ENCODE peak calls at places on chromosome 6, in eight cellular contexts. One of them, this sample, is unnamed.
A peak's percentile ranks its signal among the peaks of the same experiment; 100 is the strongest.

GRCh38 chr6:1363729-1364572 is 25.4 kb upstream of the FOXF2 start:
- DNase-seq in astrocyte of the hippocampus: no peak
- DNase-seq in substantia nigra: no peak
- DNase-seq in stimulated activated CD8-positive, alpha-beta memory T cell treated with anti-CD3 and anti-CD28 coated beads, Interleukin-15, amount 100 ng/mL, for 4 hours: no peak
- DNase-seq in dermis microvascular lymphatic vessel endothelial cell: no peak
- DNase-seq in NCI-H446: no peak
- DNase-seq in iris pigment epithelial cell: peak; percentile 34
- DNase-seq in head of caudate nucleus: no peak
- DNase-seq in this sample: no peak

GRCh38 chr6:41547799-41548097 is 1.6 kb downstream of the FOXP4 start:
- DNase-seq in head of caudate nucleus: no peak
- DNase-seq in substantia nigra: no peak
- DNase-seq in iris pigment epithelial cell: no peak
- DNase-seq in dermis microvascular lymphatic vessel endothelial cell: no peak
- DNase-seq in astrocyte of the hippocampus: no peak
- DNase-seq in stimulated activated CD8-positive, alpha-beta memory T cell treated with anti-CD3 and anti-CD28 coated beads, Interleukin-15, amount 100 ng/mL, for 4 hours: no peak
- DNase-seq in NCI-H446: no peak
- DNase-seq in this sample: no peak

GRCh38 chr6:11605507-11605905 is 68.0 kb downstream of the TMEM170B start:
- DNase-seq in astrocyte of the hippocampus: peak; percentile 30
- DNase-seq in substantia nigra: no peak
- DNase-seq in iris pigment epithelial cell: no peak
- DNase-seq in head of caudate nucleus: no peak
- DNase-seq in NCI-H446: no peak
- DNase-seq in dermis microvascular lymphatic vessel endothelial cell: no peak
- DNase-seq in stimulated activated CD8-positive, alpha-beta memory T cell treated with anti-CD3 and anti-CD28 coated beads, Interleukin-15, amount 100 ng/mL, for 4 hours: no peak
- DNase-seq in this sample: no peak

GRCh38 chr6:159979136-159979874 is 10.4 kb downstream of the IGF2R start:
- DNase-seq in substantia nigra: no peak
- DNase-seq in astrocyte of the hippocampus: peak; percentile 85
- DNase-seq in dermis microvascular lymphatic vessel endothelial cell: no peak
- DNase-seq in iris pigment epithelial cell: peak; percentile 41
- DNase-seq in stimulated activated CD8-positive, alpha-beta memory T cell treated with anti-CD3 and anti-CD28 coated beads, Interleukin-15, amount 100 ng/mL, for 4 hours: peak; percentile 55
- DNase-seq in NCI-H446: no peak
- DNase-seq in head of caudate nucleus: peak; percentile 76
- DNase-seq in this sample: no peak

GRCh38 chr6:11366934-11367637 is 134.6 kb upstream of the NEDD9 start:
- DNase-seq in stimulated activated CD8-positive, alpha-beta memory T cell treated with anti-CD3 and anti-CD28 coated beads, Interleukin-15, amount 100 ng/mL, for 4 hours: no peak
- DNase-seq in dermis microvascular lymphatic vessel endothelial cell: no peak
- DNase-seq in NCI-H446: no peak
- DNase-seq in astrocyte of the hippocampus: peak; percentile 45
- DNase-seq in substantia nigra: no peak
- DNase-seq in iris pigment epithelial cell: no peak
- DNase-seq in head of caudate nucleus: no peak
- DNase-seq in this sample: no peak

GRCh38 chr6:75201901-75202672 is 3.8 kb downstream of the COL12A1 start:
- DNase-seq in stimulated activated CD8-positive, alpha-beta memory T cell treated with anti-CD3 and anti-CD28 coated beads, Interleukin-15, amount 100 ng/mL, for 4 hours: no peak
- DNase-seq in NCI-H446: no peak
- DNase-seq in dermis microvascular lymphatic vessel endothelial cell: no peak
- DNase-seq in iris pigment epithelial cell: peak; percentile 36
- DNase-seq in astrocyte of the hippocampus: peak; percentile 60
- DNase-seq in head of caudate nucleus: no peak
- DNase-seq in substantia nigra: no peak
- DNase-seq in this sample: no peak

GRCh38 chr6:21666788-21667681 is 73.5 kb downstream of the SOX4 start:
- DNase-seq in iris pigment epithelial cell: peak; percentile 51
- DNase-seq in head of caudate nucleus: no peak
- DNase-seq in stimulated activated CD8-positive, alpha-beta memory T cell treated with anti-CD3 and anti-CD28 coated beads, Interleukin-15, amount 100 ng/mL, for 4 hours: no peak
- DNase-seq in dermis microvascular lymphatic vessel endothelial cell: no peak
- DNase-seq in astrocyte of the hippocampus: peak; percentile 69
- DNase-seq in NCI-H446: no peak
- DNase-seq in substantia nigra: no peak
- DNase-seq in this sample: no peak

GRCh38 chr6:80637312-80637711 is 530.8 kb downstream of the BCKDHB start:
- DNase-seq in iris pigment epithelial cell: peak; percentile 64
- DNase-seq in stimulated activated CD8-positive, alpha-beta memory T cell treated with anti-CD3 and anti-CD28 coated beads, Interleukin-15, amount 100 ng/mL, for 4 hours: no peak
- DNase-seq in astrocyte of the hippocampus: no peak
- DNase-seq in substantia nigra: no peak
- DNase-seq in NCI-H446: no peak
- DNase-seq in dermis microvascular lymphatic vessel endothelial cell: no peak
- DNase-seq in head of caudate nucleus: no peak
- DNase-seq in this sample: no peak

GRCh38 chr6:67501738-67502137 is 1133.3 kb upstream of the ADGRB3 start:
- DNase-seq in substantia nigra: no peak
- DNase-seq in NCI-H446: no peak
- DNase-seq in iris pigment epithelial cell: peak; percentile 0
- DNase-seq in astrocyte of the hippocampus: no peak
- DNase-seq in head of caudate nucleus: no peak
- DNase-seq in stimulated activated CD8-positive, alpha-beta memory T cell treated with anti-CD3 and anti-CD28 coated beads, Interleukin-15, amount 100 ng/mL, for 4 hours: no peak
- DNase-seq in dermis microvascular lymphatic vessel endothelial cell: no peak
- DNase-seq in this sample: no peak

GRCh38 chr6:93721386-93722048 is 302.2 kb upstream of the EPHA7 start:
- DNase-seq in iris pigment epithelial cell: peak; percentile 49
- DNase-seq in head of caudate nucleus: peak; percentile 6
- DNase-seq in dermis microvascular lymphatic vessel endothelial cell: no peak
- DNase-seq in stimulated activated CD8-positive, alpha-beta memory T cell treated with anti-CD3 and anti-CD28 coated beads, Interleukin-15, amount 100 ng/mL, for 4 hours: no peak
- DNase-seq in astrocyte of the hippocampus: peak; percentile 30
- DNase-seq in NCI-H446: peak; percentile 47
- DNase-seq in substantia nigra: no peak
- DNase-seq in this sample: no peak

GRCh38 chr6:107823047-107823557 is 1.0 kb downstream of the SCML4 start:
- DNase-seq in stimulated activated CD8-positive, alpha-beta memory T cell treated with anti-CD3 and anti-CD28 coated beads, Interleukin-15, amount 100 ng/mL, for 4 hours: peak; percentile 45
- DNase-seq in head of caudate nucleus: no peak
- DNase-seq in iris pigment epithelial cell: no peak
- DNase-seq in substantia nigra: no peak
- DNase-seq in dermis microvascular lymphatic vessel endothelial cell: no peak
- DNase-seq in NCI-H446: no peak
- DNase-seq in astrocyte of the hippocampus: no peak
- DNase-seq in this sample: peak; percentile 24

GRCh38 chr6:158879180-158879579 is 60.0 kb upstream of the EZR start:
- DNase-seq in head of caudate nucleus: no peak
- DNase-seq in NCI-H446: no peak
- DNase-seq in dermis microvascular lymphatic vessel endothelial cell: no peak
- DNase-seq in substantia nigra: no peak
- DNase-seq in astrocyte of the hippocampus: peak; percentile 58
- DNase-seq in stimulated activated CD8-positive, alpha-beta memory T cell treated with anti-CD3 and anti-CD28 coated beads, Interleukin-15, amount 100 ng/mL, for 4 hours: peak; percentile 11
- DNase-seq in iris pigment epithelial cell: peak; percentile 85
- DNase-seq in this sample: no peak

GRCh38 chr6:35036059-35036827 is 104.9 kb downstream of the TCP11 start:
- DNase-seq in NCI-H446: no peak
- DNase-seq in dermis microvascular lymphatic vessel endothelial cell: no peak
- DNase-seq in iris pigment epithelial cell: no peak
- DNase-seq in stimulated activated CD8-positive, alpha-beta memory T cell treated with anti-CD3 and anti-CD28 coated beads, Interleukin-15, amount 100 ng/mL, for 4 hours: no peak
- DNase-seq in head of caudate nucleus: no peak
- DNase-seq in substantia nigra: no peak
- DNase-seq in astrocyte of the hippocampus: no peak
- DNase-seq in this sample: no peak

GRCh38 chr6:158039571-158040050 is 57.9 kb downstream of the SYNJ2 start:
- DNase-seq in stimulated activated CD8-positive, alpha-beta memory T cell treated with anti-CD3 and anti-CD28 coated beads, Interleukin-15, amount 100 ng/mL, for 4 hours: no peak
- DNase-seq in NCI-H446: no peak
- DNase-seq in astrocyte of the hippocampus: peak; percentile 94
- DNase-seq in iris pigment epithelial cell: peak; percentile 64
- DNase-seq in dermis microvascular lymphatic vessel endothelial cell: no peak
- DNase-seq in substantia nigra: no peak
- DNase-seq in head of caudate nucleus: peak; percentile 53
- DNase-seq in this sample: no peak

GRCh38 chr6:119116712-119117281 is 38.3 kb upstream of the FAM184A start:
- DNase-seq in substantia nigra: no peak
- DNase-seq in astrocyte of the hippocampus: no peak
- DNase-seq in stimulated activated CD8-positive, alpha-beta memory T cell treated with anti-CD3 and anti-CD28 coated beads, Interleukin-15, amount 100 ng/mL, for 4 hours: no peak
- DNase-seq in head of caudate nucleus: no peak
- DNase-seq in dermis microvascular lymphatic vessel endothelial cell: peak; percentile 30
- DNase-seq in iris pigment epithelial cell: no peak
- DNase-seq in NCI-H446: no peak
- DNase-seq in this sample: no peak

GRCh38 chr6:51934098-51934497 is 153.3 kb downstream of the PKHD1 start:
- DNase-seq in astrocyte of the hippocampus: no peak
- DNase-seq in dermis microvascular lymphatic vessel endothelial cell: no peak
- DNase-seq in iris pigment epithelial cell: no peak
- DNase-seq in substantia nigra: no peak
- DNase-seq in stimulated activated CD8-positive, alpha-beta memory T cell treated with anti-CD3 and anti-CD28 coated beads, Interleukin-15, amount 100 ng/mL, for 4 hours: no peak
- DNase-seq in head of caudate nucleus: no peak
- DNase-seq in NCI-H446: no peak
- DNase-seq in this sample: no peak

GRCh38 chr6:141326925-141327324 is 805.8 kb upstream of the GJE1 start:
- DNase-seq in iris pigment epithelial cell: no peak
- DNase-seq in astrocyte of the hippocampus: no peak
- DNase-seq in NCI-H446: no peak
- DNase-seq in substantia nigra: no peak
- DNase-seq in dermis microvascular lymphatic vessel endothelial cell: no peak
- DNase-seq in head of caudate nucleus: no peak
- DNase-seq in stimulated activated CD8-positive, alpha-beta memory T cell treated with anti-CD3 and anti-CD28 coated beads, Interleukin-15, amount 100 ng/mL, for 4 hours: no peak
- DNase-seq in this sample: no peak

GRCh38 chr6:76835289-76835688 is 628.0 kb downstream of the HTR1B start:
- DNase-seq in astrocyte of the hippocampus: no peak
- DNase-seq in dermis microvascular lymphatic vessel endothelial cell: no peak
- DNase-seq in stimulated activated CD8-positive, alpha-beta memory T cell treated with anti-CD3 and anti-CD28 coated beads, Interleukin-15, amount 100 ng/mL, for 4 hours: no peak
- DNase-seq in NCI-H446: no peak
- DNase-seq in head of caudate nucleus: no peak
- DNase-seq in iris pigment epithelial cell: no peak
- DNase-seq in substantia nigra: no peak
- DNase-seq in this sample: no peak

GRCh38 chr6:85463621-85464259 is 13.9 kb downstream of the NT5E start:
- DNase-seq in NCI-H446: no peak
- DNase-seq in stimulated activated CD8-positive, alpha-beta memory T cell treated with anti-CD3 and anti-CD28 coated beads, Interleukin-15, amount 100 ng/mL, for 4 hours: no peak
- DNase-seq in iris pigment epithelial cell: no peak
- DNase-seq in substantia nigra: no peak
- DNase-seq in dermis microvascular lymphatic vessel endothelial cell: no peak
- DNase-seq in astrocyte of the hippocampus: no peak
- DNase-seq in head of caudate nucleus: no peak
- DNase-seq in this sample: no peak

GRCh38 chr6:36642913-36643817 is 35.3 kb upstream of the CDKN1A start:
- DNase-seq in substantia nigra: no peak
- DNase-seq in NCI-H446: peak; percentile 71
- DNase-seq in astrocyte of the hippocampus: peak; percentile 87
- DNase-seq in head of caudate nucleus: no peak
- DNase-seq in stimulated activated CD8-positive, alpha-beta memory T cell treated with anti-CD3 and anti-CD28 coated beads, Interleukin-15, amount 100 ng/mL, for 4 hours: no peak
- DNase-seq in iris pigment epithelial cell: peak; percentile 56
- DNase-seq in dermis microvascular lymphatic vessel endothelial cell: no peak
- DNase-seq in this sample: no peak

This sample was measured in stimulated activated CD4-positive, alpha-beta T cell treated with anti-CD3 and anti-CD28 coated beads, Interleukin-1b, Interleukin-23, amount 100 ng/mL, for 1 hour.